ENCODE peak calls at places on chromosome X, in four cellular contexts. J, K, X and L are unnamed samples.

GRCh38 chrX:153726286-153727107 is 1.8 kb downstream of the ABCD1 start:
- DNase-seq in J (peak), K (peak), X (peak), L (peak)

GRCh38 chrX:71282514-71283408 is 674 bp upstream of the NONO start:
- DNase-seq in J (peak), K (peak), X (no peak), L (no peak)

GRCh38 chrX:20547649-20548051 is 280.9 kb upstream of the RPS6KA3 start:
- DNase-seq in J (peak), K (no peak), X (no peak), L (peak)

GRCh38 chrX:1224954-1225353 is 12.5 kb upstream of the CRLF2 start:
- DNase-seq in J (peak), K (no peak), X (no peak), L (peak)

GRCh38 chrX:123731258-123731986 is 1.4 kb downstream of the THOC2 start:
- DNase-seq in J (peak), K (no peak), X (peak), L (no peak)

GRCh38 chrX:68369559-68369958 is 63.7 kb downstream of the OPHN1 start:
- DNase-seq in J (no peak), K (no peak), X (no peak), L (no peak)

GRCh38 chrX:148530464-148531077 is 30.2 kb downstream of the AFF2 start:
- DNase-seq in J (peak), K (peak), X (peak), L (peak)

GRCh38 chrX:50579955-50580354 is 109.3 kb upstream of the DGKK start:
- DNase-seq in J (peak), K (peak), X (peak), L (peak)

GRCh38 chrX:1582686-1583437 is 8.5 kb upstream of the AKAP17A start:
- DNase-seq in J (peak), K (peak), X (no peak), L (peak)

GRCh38 chrX:65609237-65609636 is 58.2 kb upstream of the MSN start:
- DNase-seq in J (no peak), K (no peak), X (no peak), L (no peak)

GRCh38 chrX:78199851-78200250 is 60.4 kb upstream of the TAF9B start:
- DNase-seq in J (peak), K (peak), X (peak), L (peak)

GRCh38 chrX:24147165-24147564 is 2.4 kb upstream of the ZFX start:
- DNase-seq in J (no peak), K (no peak), X (no peak), L (no peak)

GRCh38 chrX:13396887-13397286 is 77.0 kb upstream of the ATXN3L start:
- DNase-seq in J (no peak), K (no peak), X (peak), L (no peak)

GRCh38 chrX:138759217-138759943 is 47.9 kb upstream of the FGF13 start:
- DNase-seq in J (no peak), K (no peak), X (no peak), L (no peak)

GRCh38 chrX:28042826-28043564 is 61.7 kb upstream of the DCAF8L1 start:
- DNase-seq in J (no peak), K (no peak), X (no peak), L (no peak)

GRCh38 chrX:21683910-21684309 is 25.8 kb upstream of the KLHL34 start:
- DNase-seq in J (no peak), K (no peak), X (no peak), L (no peak)

GRCh38 chrX:97238632-97239031 is 354.9 kb downstream of the RPA4 start:
- DNase-seq in J (no peak), K (no peak), X (peak), L (no peak)

GRCh38 chrX:46777971-46778810 is 19.3 kb upstream of the SLC9A7 start:
- DNase-seq in J (peak), K (no peak), X (peak), L (no peak)

GRCh38 chrX:34778961-34779360 is 121.9 kb upstream of the TMEM47 start:
- DNase-seq in J (no peak), K (no peak), X (no peak), L (no peak)

GRCh38 chrX:43655961-43656494 is at the start of gene MAOA:
- DNase-seq in J (no peak), K (no peak), X (peak), L (no peak)

GRCh38 chrX:151419748-151420147 is 22.7 kb downstream of the VMA21 start:
- DNase-seq in J (no peak), K (no peak), X (no peak), L (no peak)

GRCh38 chrX:21440911-21441310 is 66.7 kb downstream of the CNKSR2 start:
- DNase-seq in J (no peak), K (no peak), X (no peak), L (no peak)

GRCh38 chrX:103716967-103717366 is 6.3 kb downstream of the TMEM31 start:
- DNase-seq in J (no peak), K (no peak), X (peak), L (no peak)

GRCh38 chrX:9656871-9657270 is 108.8 kb downstream of the GPR143 start:
- DNase-seq in J (no peak), K (no peak), X (no peak), L (no peak)